ENCODE peak calls at places on chromosomes 16 and 17, in six cellular contexts. One of them, this sample, is unnamed.
A peak's percentile ranks its signal among the peaks of the same experiment; 100 is the strongest.

GRCh38 chr16:79776243-79776884 is 175.8 kb upstream of the MAF start:
- DNase-seq in SK-N-SH: no peak
- DNase-seq in A549: no peak
- DNase-seq in ovary: peak; percentile 71
- DNase-seq in stomach: no peak
- DNase-seq in sigmoid colon: peak; percentile 84
- DNase-seq in this sample: peak; percentile 33

GRCh38 chr17:45309400-45309799 is 7.4 kb downstream of the MAP3K14 start:
- DNase-seq in SK-N-SH: no peak
- DNase-seq in A549: no peak
- DNase-seq in ovary: no peak
- DNase-seq in stomach: no peak
- DNase-seq in sigmoid colon: no peak
- DNase-seq in this sample: no peak

GRCh38 chr17:47205419-47205963 is 3.7 kb upstream of the MYL4 start:
- DNase-seq in SK-N-SH: no peak
- DNase-seq in A549: no peak
- DNase-seq in ovary: peak; percentile 64
- DNase-seq in stomach: peak; percentile 72
- DNase-seq in sigmoid colon: peak; percentile 70
- DNase-seq in this sample: peak; percentile 67

GRCh38 chr17:60744355-60744958 is 66.8 kb downstream of the BCAS3 start:
- DNase-seq in SK-N-SH: peak; percentile 23
- DNase-seq in A549: no peak
- DNase-seq in ovary: no peak
- DNase-seq in stomach: no peak
- DNase-seq in sigmoid colon: no peak
- DNase-seq in this sample: no peak

GRCh38 chr17:75352079-75352569 is 53.4 kb downstream of the GRB2 start:
- DNase-seq in SK-N-SH: peak; percentile 30
- DNase-seq in A549: no peak
- DNase-seq in ovary: no peak
- DNase-seq in stomach: peak; percentile 52
- DNase-seq in sigmoid colon: no peak
- DNase-seq in this sample: no peak

GRCh38 chr17:79575229-79575628 is 35.6 kb downstream of the RBFOX3 start:
- DNase-seq in SK-N-SH: no peak
- DNase-seq in A549: no peak
- DNase-seq in ovary: no peak
- DNase-seq in stomach: no peak
- DNase-seq in sigmoid colon: peak; percentile 24
- DNase-seq in this sample: no peak

GRCh38 chr16:87955302-87956168 is 4.3 kb downstream of the BANP start:
- DNase-seq in SK-N-SH: no peak
- DNase-seq in A549: no peak
- DNase-seq in ovary: no peak
- DNase-seq in stomach: no peak
- DNase-seq in sigmoid colon: no peak
- DNase-seq in this sample: no peak

GRCh38 chr17:48492401-48493298 is 38.2 kb downstream of the HOXB1 start:
- DNase-seq in SK-N-SH: peak; percentile 81
- DNase-seq in A549: peak; percentile 85
- DNase-seq in ovary: peak; percentile 9
- DNase-seq in stomach: peak; percentile 69
- DNase-seq in sigmoid colon: peak; percentile 91
- DNase-seq in this sample: peak; percentile 80

GRCh38 chr16:3643095-3643730 is 11.3 kb upstream of the DNASE1 start:
- DNase-seq in SK-N-SH: peak; percentile 39
- DNase-seq in A549: no peak
- DNase-seq in ovary: no peak
- DNase-seq in stomach: no peak
- DNase-seq in sigmoid colon: peak; percentile 19
- DNase-seq in this sample: no peak

GRCh38 chr17:60695960-60696359 is 18.3 kb downstream of the BCAS3 start:
- DNase-seq in SK-N-SH: no peak
- DNase-seq in A549: no peak
- DNase-seq in ovary: no peak
- DNase-seq in stomach: no peak
- DNase-seq in sigmoid colon: no peak
- DNase-seq in this sample: no peak

GRCh38 chr17:41131979-41132378 is 8.0 kb upstream of the KRTAP4-12 start:
- DNase-seq in SK-N-SH: no peak
- DNase-seq in A549: no peak
- DNase-seq in ovary: no peak
- DNase-seq in stomach: no peak
- DNase-seq in sigmoid colon: no peak
- DNase-seq in this sample: no peak

GRCh38 chr16:81587626-81588160 is 143.1 kb downstream of the CMIP start:
- DNase-seq in SK-N-SH: no peak
- DNase-seq in A549: no peak
- DNase-seq in ovary: no peak
- DNase-seq in stomach: no peak
- DNase-seq in sigmoid colon: no peak
- DNase-seq in this sample: no peak

GRCh38 chr17:48004973-48005372 is 32.6 kb downstream of the COPZ2 start:
- DNase-seq in SK-N-SH: no peak
- DNase-seq in A549: no peak
- DNase-seq in ovary: no peak
- DNase-seq in stomach: no peak
- DNase-seq in sigmoid colon: no peak
- DNase-seq in this sample: no peak

GRCh38 chr17:74924250-74924948 is at the start of gene OTOP2:
- DNase-seq in SK-N-SH: peak; percentile 67
- DNase-seq in A549: no peak
- DNase-seq in ovary: no peak
- DNase-seq in stomach: no peak
- DNase-seq in sigmoid colon: no peak
- DNase-seq in this sample: peak; percentile 25

GRCh38 chr16:53545433-53545832 is 42.4 kb upstream of the AKTIP start:
- DNase-seq in SK-N-SH: no peak
- DNase-seq in A549: no peak
- DNase-seq in ovary: no peak
- DNase-seq in stomach: no peak
- DNase-seq in sigmoid colon: no peak
- DNase-seq in this sample: no peak

GRCh38 chr17:80891096-80892018 is 100.3 kb upstream of the CHMP6 start:
- DNase-seq in SK-N-SH: no peak
- DNase-seq in A549: peak; percentile 91
- DNase-seq in ovary: peak; percentile 47
- DNase-seq in stomach: peak; percentile 30
- DNase-seq in sigmoid colon: peak; percentile 66
- DNase-seq in this sample: peak; percentile 22

GRCh38 chr16:79436885-79437284 is 163.7 kb downstream of the MAF start:
- DNase-seq in SK-N-SH: no peak
- DNase-seq in A549: no peak
- DNase-seq in ovary: no peak
- DNase-seq in stomach: no peak
- DNase-seq in sigmoid colon: no peak
- DNase-seq in this sample: no peak

GRCh38 chr16:4795181-4795827 is at the start of gene SMIM22:
- DNase-seq in SK-N-SH: peak; percentile 65
- DNase-seq in A549: no peak
- DNase-seq in ovary: no peak
- DNase-seq in stomach: peak; percentile 90
- DNase-seq in sigmoid colon: no peak
- DNase-seq in this sample: peak; percentile 83

GRCh38 chr16:2686912-2687507 is 4.7 kb downstream of the KCTD5 start:
- DNase-seq in SK-N-SH: no peak
- DNase-seq in A549: no peak
- DNase-seq in ovary: no peak
- DNase-seq in stomach: peak; percentile 45
- DNase-seq in sigmoid colon: peak; percentile 73
- DNase-seq in this sample: peak; percentile 66

GRCh38 chr16:73216932-73217331 is 169.0 kb upstream of the ZFHX3 start:
- DNase-seq in SK-N-SH: no peak
- DNase-seq in A549: no peak
- DNase-seq in ovary: no peak
- DNase-seq in stomach: no peak
- DNase-seq in sigmoid colon: no peak
- DNase-seq in this sample: no peak

GRCh38 chr17:21277332-21277731 is 7.2 kb upstream of the MAP2K3 start:
- DNase-seq in SK-N-SH: no peak
- DNase-seq in A549: no peak
- DNase-seq in ovary: no peak
- DNase-seq in stomach: no peak
- DNase-seq in sigmoid colon: no peak
- DNase-seq in this sample: no peak

GRCh38 chr17:21278304-21279197 is 6.0 kb upstream of the MAP2K3 start:
- DNase-seq in SK-N-SH: no peak
- DNase-seq in A549: no peak
- DNase-seq in ovary: no peak
- DNase-seq in stomach: peak; percentile 87
- DNase-seq in sigmoid colon: no peak
- DNase-seq in this sample: peak; percentile 80

GRCh38 chr17:21272881-21273839 is 11.4 kb upstream of the MAP2K3 start:
- DNase-seq in SK-N-SH: no peak
- DNase-seq in A549: no peak
- DNase-seq in ovary: no peak
- DNase-seq in stomach: peak; percentile 49
- DNase-seq in sigmoid colon: no peak
- DNase-seq in this sample: peak; percentile 65

GRCh38 chr17:21275047-21275578 is 9.4 kb upstream of the MAP2K3 start:
- DNase-seq in SK-N-SH: peak; percentile 62
- DNase-seq in A549: no peak
- DNase-seq in ovary: no peak
- DNase-seq in stomach: no peak
- DNase-seq in sigmoid colon: no peak
- DNase-seq in this sample: no peak

GRCh38 chr17:21275579-21276339 is 8.8 kb upstream of the MAP2K3 start:
- DNase-seq in SK-N-SH: peak; percentile 97
- DNase-seq in A549: peak; percentile 98
- DNase-seq in ovary: peak; percentile 87
- DNase-seq in stomach: peak; percentile 95
- DNase-seq in sigmoid colon: peak; percentile 95
- DNase-seq in this sample: peak; percentile 97
- H3K27ac ChIP-seq in SK-N-SH: no peak overlapping the region
- H3K27ac ChIP-seq in A549: peak overlapping the region; percentile 85
- H3K27ac ChIP-seq in ovary: peak overlapping the region; percentile 40
- H3K27ac ChIP-seq in stomach: peak overlapping the region; percentile 52
- H3K27ac ChIP-seq in sigmoid colon: peak overlapping the region; percentile 87
- H3K27ac ChIP-seq in this sample: peak overlapping the region; percentile 85

DNA sequence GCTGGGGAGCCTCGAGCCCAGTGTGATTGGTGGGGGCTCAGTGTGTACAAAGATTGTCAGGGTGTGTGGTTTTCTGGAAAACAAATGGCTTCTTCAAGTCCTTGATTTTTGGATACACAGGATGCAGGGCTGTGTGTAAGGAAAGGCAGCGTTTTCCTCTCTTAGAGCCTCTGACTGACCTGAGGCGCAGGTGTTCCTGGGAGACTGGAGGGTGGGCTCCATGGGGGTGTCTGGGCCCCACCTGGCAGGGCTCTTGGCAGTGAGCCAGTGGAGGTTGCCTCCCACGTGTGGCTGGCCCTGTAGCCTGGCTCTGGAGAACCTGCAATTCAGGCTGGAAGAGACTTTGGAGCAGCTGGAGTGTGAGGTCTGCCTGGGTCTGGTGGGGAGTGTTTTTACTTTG is 5.0 kb downstream of the FOXK2 start:
- DNase-seq in SK-N-SH: no peak
- DNase-seq in A549: no peak
- DNase-seq in ovary: no peak
- DNase-seq in stomach: no peak
- DNase-seq in sigmoid colon: no peak
- DNase-seq in this sample: no peak
- TF ChIP-seq EP300 in SK-N-SH: no peak
- TF ChIP-seq EP300 in A549: no peak
- TF ChIP-seq EP300 in ovary: no peak
- TF ChIP-seq EP300 in stomach: no peak
- TF ChIP-seq EP300 in sigmoid colon: no peak
- TF ChIP-seq EP300 in this sample: no peak

DNA sequence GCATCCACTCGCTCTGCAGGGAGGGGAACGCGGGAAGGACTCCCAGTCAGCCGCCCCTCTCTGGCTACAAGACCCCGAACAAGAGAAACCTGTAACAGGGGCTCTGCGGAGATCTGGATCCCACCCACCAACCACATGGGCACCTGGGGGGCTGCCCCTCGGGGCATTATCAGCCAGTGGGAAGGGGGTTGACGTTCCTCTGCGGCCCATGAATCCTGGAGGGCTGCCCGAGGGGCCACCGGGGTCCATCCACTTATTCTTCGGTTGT is 1.8 kb upstream of the PCGF2 start:
- DNase-seq in SK-N-SH: no peak
- DNase-seq in A549: no peak
- DNase-seq in ovary: no peak
- DNase-seq in stomach: no peak
- DNase-seq in sigmoid colon: no peak
- DNase-seq in this sample: no peak
- H3K27ac ChIP-seq in SK-N-SH: peak overlapping the region; percentile 63
- H3K27ac ChIP-seq in A549: peak overlapping the region; percentile 90
- H3K27ac ChIP-seq in ovary: peak overlapping the region; percentile 81
- H3K27ac ChIP-seq in stomach: peak overlapping the region; percentile 93
- H3K27ac ChIP-seq in sigmoid colon: peak overlapping the region; percentile 89
- H3K27ac ChIP-seq in this sample: peak overlapping the region; percentile 96

DNA sequence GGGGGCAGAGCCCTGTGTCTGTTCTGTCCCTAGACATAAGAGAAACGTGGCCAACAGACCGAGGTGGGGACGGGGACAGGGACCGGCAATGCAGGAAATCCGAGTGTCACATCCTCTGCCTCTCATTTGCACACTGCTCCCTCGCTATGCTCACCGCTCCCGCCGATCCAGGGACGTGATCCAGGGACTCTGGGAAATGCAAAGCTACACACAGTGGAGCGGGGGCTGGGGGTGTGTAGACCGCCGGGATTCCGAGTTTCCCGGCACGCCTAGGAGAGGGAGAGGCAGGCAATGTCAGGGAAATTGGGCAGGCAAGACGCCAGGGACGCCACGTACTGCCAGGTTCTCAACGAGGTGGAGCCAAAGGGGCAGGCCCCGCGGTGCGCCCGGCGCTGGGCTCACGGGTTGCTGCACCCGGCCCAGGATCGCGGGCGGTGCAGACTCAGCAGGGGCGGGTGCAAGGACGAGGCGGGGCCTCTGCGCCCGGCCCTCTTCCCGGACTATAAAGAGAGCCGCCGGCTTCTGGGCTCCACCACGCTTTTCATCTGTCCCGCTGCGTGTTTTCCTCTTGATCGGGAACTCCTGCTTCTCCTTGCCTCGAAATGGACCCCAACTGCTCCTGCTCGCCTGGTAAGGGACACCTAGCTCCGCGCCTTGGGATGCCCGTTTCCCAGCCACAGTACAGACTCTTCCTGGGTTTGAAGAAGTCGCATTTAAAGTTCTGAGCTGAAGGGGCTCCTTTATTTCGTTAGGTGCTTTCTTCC is at the start of gene MT1X:
- DNase-seq in SK-N-SH: peak; percentile 95
- DNase-seq in A549: peak; percentile 85
- DNase-seq in ovary: peak; percentile 91
- DNase-seq in stomach: peak; percentile 97
- DNase-seq in sigmoid colon: peak; percentile 98
- DNase-seq in this sample: peak; percentile 94
- TF ChIP-seq EP300 in SK-N-SH: peak; percentile 27
- TF ChIP-seq EP300 in A549: no peak
- TF ChIP-seq EP300 in ovary: peak; percentile 97
- TF ChIP-seq EP300 in stomach: peak; percentile 86
- TF ChIP-seq EP300 in sigmoid colon: peak; percentile 88
- TF ChIP-seq EP300 in this sample: peak; percentile 96

This sample was measured in transverse colon.